ENCODE peak calls at places on chromosomes 4 and X, in ten cellular contexts. One of them, this sample, is unnamed.

GRCh38 chrX:80207327-80207726 is 192.8 kb downstream of the TBX22 start:
- DNase-seq in HEK293T: no peak
- DNase-seq in RCC 7860: no peak
- DNase-seq in ACHN: no peak
- DNase-seq in astrocyte of the cerebellum: no peak
- DNase-seq in T-helper 2 cell: no peak
- DNase-seq in left colon: no peak
- DNase-seq in activated CD4-positive, CD25-positive, alpha-beta regulatory T cell: no peak
- DNase-seq in NCI-H524 treated with DMSO at 0.1 percent for 48 hours: no peak
- DNase-seq in activated T-cell treated with anti-CD3 and anti-CD28 coated beads, Interleukin-2, amount 50 U/mL, for 72 hours: no peak
- DNase-seq in this sample: no peak

GRCh38 chr4:184143770-184144564 is 73.7 kb downstream of the ENPP6 start:
- DNase-seq in activated CD4-positive, CD25-positive, alpha-beta regulatory T cell: no peak
- DNase-seq in left colon: no peak
- DNase-seq in RCC 7860: no peak
- DNase-seq in activated T-cell treated with anti-CD3 and anti-CD28 coated beads, Interleukin-2, amount 50 U/mL, for 72 hours: no peak
- DNase-seq in T-helper 2 cell: no peak
- DNase-seq in HEK293T: no peak
- DNase-seq in NCI-H524 treated with DMSO at 0.1 percent for 48 hours: no peak
- DNase-seq in astrocyte of the cerebellum: no peak
- DNase-seq in ACHN: no peak
- DNase-seq in this sample: no peak

GRCh38 chr4:121950680-121951569 is 935 bp downstream of the TRPC3 start:
- DNase-seq in NCI-H524 treated with DMSO at 0.1 percent for 48 hours: no peak
- DNase-seq in activated T-cell treated with anti-CD3 and anti-CD28 coated beads, Interleukin-2, amount 50 U/mL, for 72 hours: peak
- DNase-seq in left colon: peak
- DNase-seq in activated CD4-positive, CD25-positive, alpha-beta regulatory T cell: peak
- DNase-seq in ACHN: no peak
- DNase-seq in RCC 7860: no peak
- DNase-seq in astrocyte of the cerebellum: no peak
- DNase-seq in T-helper 2 cell: no peak
- DNase-seq in HEK293T: peak
- DNase-seq in this sample: peak

GRCh38 chr4:65538571-65538970 is 131.7 kb downstream of the EPHA5 start:
- DNase-seq in NCI-H524 treated with DMSO at 0.1 percent for 48 hours: no peak
- DNase-seq in activated CD4-positive, CD25-positive, alpha-beta regulatory T cell: no peak
- DNase-seq in ACHN: no peak
- DNase-seq in HEK293T: no peak
- DNase-seq in left colon: no peak
- DNase-seq in activated T-cell treated with anti-CD3 and anti-CD28 coated beads, Interleukin-2, amount 50 U/mL, for 72 hours: no peak
- DNase-seq in astrocyte of the cerebellum: no peak
- DNase-seq in T-helper 2 cell: no peak
- DNase-seq in RCC 7860: peak
- DNase-seq in this sample: no peak

GRCh38 chrX:16484338-16484737 is 165.6 kb upstream of the S100G start:
- DNase-seq in astrocyte of the cerebellum: peak
- DNase-seq in HEK293T: no peak
- DNase-seq in RCC 7860: peak
- DNase-seq in activated CD4-positive, CD25-positive, alpha-beta regulatory T cell: no peak
- DNase-seq in NCI-H524 treated with DMSO at 0.1 percent for 48 hours: no peak
- DNase-seq in ACHN: peak
- DNase-seq in activated T-cell treated with anti-CD3 and anti-CD28 coated beads, Interleukin-2, amount 50 U/mL, for 72 hours: peak
- DNase-seq in T-helper 2 cell: no peak
- DNase-seq in left colon: no peak
- DNase-seq in this sample: peak

GRCh38 chrX:41332408-41332987 is 1.5 kb upstream of the DDX3X start:
- DNase-seq in activated T-cell treated with anti-CD3 and anti-CD28 coated beads, Interleukin-2, amount 50 U/mL, for 72 hours: no peak
- DNase-seq in T-helper 2 cell: no peak
- DNase-seq in ACHN: no peak
- DNase-seq in RCC 7860: peak
- DNase-seq in NCI-H524 treated with DMSO at 0.1 percent for 48 hours: no peak
- DNase-seq in astrocyte of the cerebellum: no peak
- DNase-seq in HEK293T: no peak
- DNase-seq in left colon: peak
- DNase-seq in activated CD4-positive, CD25-positive, alpha-beta regulatory T cell: no peak
- DNase-seq in this sample: peak

GRCh38 chr4:110618091-110619000 is 4.5 kb downstream of the PITX2 start:
- DNase-seq in ACHN: no peak
- DNase-seq in NCI-H524 treated with DMSO at 0.1 percent for 48 hours: no peak
- DNase-seq in activated CD4-positive, CD25-positive, alpha-beta regulatory T cell: peak
- DNase-seq in activated T-cell treated with anti-CD3 and anti-CD28 coated beads, Interleukin-2, amount 50 U/mL, for 72 hours: no peak
- DNase-seq in HEK293T: no peak
- DNase-seq in RCC 7860: no peak
- DNase-seq in T-helper 2 cell: no peak
- DNase-seq in left colon: peak
- DNase-seq in astrocyte of the cerebellum: no peak
- DNase-seq in this sample: no peak

GRCh38 chr4:113537183-113537977 is 224.2 kb downstream of the CAMK2D start:
- DNase-seq in NCI-H524 treated with DMSO at 0.1 percent for 48 hours: no peak
- DNase-seq in left colon: no peak
- DNase-seq in astrocyte of the cerebellum: no peak
- DNase-seq in RCC 7860: no peak
- DNase-seq in T-helper 2 cell: no peak
- DNase-seq in activated T-cell treated with anti-CD3 and anti-CD28 coated beads, Interleukin-2, amount 50 U/mL, for 72 hours: no peak
- DNase-seq in HEK293T: no peak
- DNase-seq in ACHN: no peak
- DNase-seq in activated CD4-positive, CD25-positive, alpha-beta regulatory T cell: no peak
- DNase-seq in this sample: no peak

GRCh38 chrX:129427267-129427666 is 96.0 kb downstream of the SMARCA1 start:
- DNase-seq in left colon: no peak
- DNase-seq in NCI-H524 treated with DMSO at 0.1 percent for 48 hours: no peak
- DNase-seq in ACHN: no peak
- DNase-seq in activated CD4-positive, CD25-positive, alpha-beta regulatory T cell: no peak
- DNase-seq in RCC 7860: no peak
- DNase-seq in HEK293T: no peak
- DNase-seq in T-helper 2 cell: no peak
- DNase-seq in astrocyte of the cerebellum: no peak
- DNase-seq in activated T-cell treated with anti-CD3 and anti-CD28 coated beads, Interleukin-2, amount 50 U/mL, for 72 hours: no peak
- DNase-seq in this sample: no peak

GRCh38 chr4:73347497-73347896 is 56.6 kb upstream of the ALB start:
- DNase-seq in left colon: no peak
- DNase-seq in activated T-cell treated with anti-CD3 and anti-CD28 coated beads, Interleukin-2, amount 50 U/mL, for 72 hours: no peak
- DNase-seq in NCI-H524 treated with DMSO at 0.1 percent for 48 hours: no peak
- DNase-seq in RCC 7860: no peak
- DNase-seq in T-helper 2 cell: no peak
- DNase-seq in ACHN: no peak
- DNase-seq in activated CD4-positive, CD25-positive, alpha-beta regulatory T cell: no peak
- DNase-seq in HEK293T: no peak
- DNase-seq in astrocyte of the cerebellum: no peak
- DNase-seq in this sample: no peak

GRCh38 chrX:2461711-2462016 is 39.1 kb downstream of the DHRSX start:
- DNase-seq in NCI-H524 treated with DMSO at 0.1 percent for 48 hours: no peak
- DNase-seq in astrocyte of the cerebellum: no peak
- DNase-seq in RCC 7860: no peak
- DNase-seq in activated CD4-positive, CD25-positive, alpha-beta regulatory T cell: no peak
- DNase-seq in left colon: no peak
- DNase-seq in activated T-cell treated with anti-CD3 and anti-CD28 coated beads, Interleukin-2, amount 50 U/mL, for 72 hours: no peak
- DNase-seq in ACHN: no peak
- DNase-seq in HEK293T: no peak
- DNase-seq in T-helper 2 cell: no peak
- DNase-seq in this sample: no peak

GRCh38 chrX:97238632-97239031 is 354.9 kb downstream of the RPA4 start:
- DNase-seq in activated CD4-positive, CD25-positive, alpha-beta regulatory T cell: no peak
- DNase-seq in astrocyte of the cerebellum: peak
- DNase-seq in NCI-H524 treated with DMSO at 0.1 percent for 48 hours: no peak
- DNase-seq in HEK293T: no peak
- DNase-seq in left colon: no peak
- DNase-seq in T-helper 2 cell: no peak
- DNase-seq in activated T-cell treated with anti-CD3 and anti-CD28 coated beads, Interleukin-2, amount 50 U/mL, for 72 hours: no peak
- DNase-seq in ACHN: no peak
- DNase-seq in RCC 7860: peak
- DNase-seq in this sample: no peak

GRCh38 chrX:65581661-65582339 is 47.2 kb upstream of the LAS1L start:
- DNase-seq in astrocyte of the cerebellum: peak
- DNase-seq in T-helper 2 cell: peak
- DNase-seq in HEK293T: peak
- DNase-seq in ACHN: peak
- DNase-seq in NCI-H524 treated with DMSO at 0.1 percent for 48 hours: no peak
- DNase-seq in left colon: peak
- DNase-seq in RCC 7860: peak
- DNase-seq in activated T-cell treated with anti-CD3 and anti-CD28 coated beads, Interleukin-2, amount 50 U/mL, for 72 hours: peak
- DNase-seq in activated CD4-positive, CD25-positive, alpha-beta regulatory T cell: peak
- DNase-seq in this sample: peak

GRCh38 chrX:12895856-12896255 is 10.6 kb upstream of the TLR8 start:
- DNase-seq in HEK293T: no peak
- DNase-seq in left colon: no peak
- DNase-seq in RCC 7860: no peak
- DNase-seq in activated T-cell treated with anti-CD3 and anti-CD28 coated beads, Interleukin-2, amount 50 U/mL, for 72 hours: no peak
- DNase-seq in astrocyte of the cerebellum: no peak
- DNase-seq in ACHN: no peak
- DNase-seq in activated CD4-positive, CD25-positive, alpha-beta regulatory T cell: no peak
- DNase-seq in NCI-H524 treated with DMSO at 0.1 percent for 48 hours: no peak
- DNase-seq in T-helper 2 cell: no peak
- DNase-seq in this sample: no peak

GRCh38 chr4:20612313-20612712 is 87.9 kb upstream of the PACRGL start:
- DNase-seq in HEK293T: no peak
- DNase-seq in NCI-H524 treated with DMSO at 0.1 percent for 48 hours: no peak
- DNase-seq in left colon: no peak
- DNase-seq in activated CD4-positive, CD25-positive, alpha-beta regulatory T cell: no peak
- DNase-seq in activated T-cell treated with anti-CD3 and anti-CD28 coated beads, Interleukin-2, amount 50 U/mL, for 72 hours: no peak
- DNase-seq in ACHN: peak
- DNase-seq in T-helper 2 cell: no peak
- DNase-seq in astrocyte of the cerebellum: peak
- DNase-seq in RCC 7860: peak
- DNase-seq in this sample: no peak

GRCh38 chr4:20618010-20618409 is 82.2 kb upstream of the PACRGL start:
- DNase-seq in astrocyte of the cerebellum: no peak
- DNase-seq in HEK293T: no peak
- DNase-seq in NCI-H524 treated with DMSO at 0.1 percent for 48 hours: no peak
- DNase-seq in RCC 7860: no peak
- DNase-seq in T-helper 2 cell: no peak
- DNase-seq in activated CD4-positive, CD25-positive, alpha-beta regulatory T cell: no peak
- DNase-seq in left colon: no peak
- DNase-seq in activated T-cell treated with anti-CD3 and anti-CD28 coated beads, Interleukin-2, amount 50 U/mL, for 72 hours: no peak
- DNase-seq in ACHN: no peak
- DNase-seq in this sample: no peak

GRCh38 chr4:144611850-144612249 is 34.1 kb upstream of the HHIP start:
- DNase-seq in activated T-cell treated with anti-CD3 and anti-CD28 coated beads, Interleukin-2, amount 50 U/mL, for 72 hours: no peak
- DNase-seq in ACHN: peak
- DNase-seq in left colon: no peak
- DNase-seq in astrocyte of the cerebellum: no peak
- DNase-seq in RCC 7860: no peak
- DNase-seq in activated CD4-positive, CD25-positive, alpha-beta regulatory T cell: no peak
- DNase-seq in T-helper 2 cell: no peak
- DNase-seq in HEK293T: peak
- DNase-seq in NCI-H524 treated with DMSO at 0.1 percent for 48 hours: no peak
- DNase-seq in this sample: peak